ENCODE peak calls at places on chromosomes 11 and 22, in four cellular contexts. T is PC-9, B is PC-3, Y is IMR-90. N is an unnamed sample.

GRCh38 chr11:77249427-77249826 is 52.1 kb downstream of the GDPD4 start:
- DNase-seq in Y (peak; percentile 48), B (peak; percentile 91), T (peak; percentile 46), N (peak; percentile 27)

GRCh38 chr11:27390318-27390958 is 27.4 kb upstream of the CCDC34 start:
- DNase-seq in B (no peak), T (no peak), Y (no peak), N (no peak)

GRCh38 chr22:21766933-21767462 is 31.4 kb upstream of the YPEL1 start:
- DNase-seq in T (no peak), B (no peak), Y (no peak), N (no peak)

GRCh38 chr22:20026204-20026908 is 5.4 kb downstream of the TANGO2 start:
- DNase-seq in T (no peak), B (no peak), Y (no peak), N (no peak)

GRCh38 chr22:30015846-30016245 is 64.4 kb upstream of the HORMAD2 start:
- DNase-seq in B (peak; percentile 35), Y (peak; percentile 95), T (peak; percentile 39), N (no peak)

GRCh38 chr11:76293189-76293631 is 86.9 kb upstream of the WNT11 start:
- DNase-seq in Y (no peak), T (no peak), B (no peak), N (no peak)

GRCh38 chr22:29464581-29464980 is 15.4 kb upstream of the NEFH start:
- DNase-seq in Y (no peak), T (no peak), B (no peak), N (no peak)

GRCh38 chr11:134124660-134125451 is 56.0 kb downstream of the JAM3 start:
- DNase-seq in Y (peak; percentile 66), T (no peak), B (no peak), N (no peak)

GRCh38 chr11:19727246-19727645 is 14.6 kb downstream of the NAV2 start:
- DNase-seq in B (no peak), Y (peak; percentile 80), T (peak; percentile 28), N (no peak)

GRCh38 chr11:114724916-114725524 is 46.7 kb downstream of the NXPE2 start:
- DNase-seq in T (no peak), Y (no peak), B (no peak), N (no peak)

GRCh38 chr11:8605956-8606355 is 11.9 kb upstream of the STK33 start:
- DNase-seq in Y (peak; percentile 16), B (no peak), T (no peak), N (no peak)

GRCh38 chr11:8604078-8604723 is 10.2 kb upstream of the STK33 start:
- DNase-seq in B (peak; percentile 96), T (peak; percentile 92), Y (peak; percentile 100), N (peak; percentile 63)

GRCh38 chr11:8597182-8597581 is 3.2 kb upstream of the STK33 start:
- DNase-seq in B (peak; percentile 37), T (peak; percentile 57), Y (peak; percentile 70), N (no peak)

GRCh38 chr11:8603696-8604077 is 9.7 kb upstream of the STK33 start:
- DNase-seq in T (no peak), Y (no peak), B (no peak), N (no peak)

GRCh38 chr11:8601376-8602133 is 7.5 kb upstream of the STK33 start:
- DNase-seq in T (no peak), Y (no peak), B (no peak), N (no peak)
- H2AFZ ChIP-seq in T (no peak overlapping the region), Y (peak overlapping the region; percentile 47), B (no peak overlapping the region), N (no peak overlapping the region)

DNA sequence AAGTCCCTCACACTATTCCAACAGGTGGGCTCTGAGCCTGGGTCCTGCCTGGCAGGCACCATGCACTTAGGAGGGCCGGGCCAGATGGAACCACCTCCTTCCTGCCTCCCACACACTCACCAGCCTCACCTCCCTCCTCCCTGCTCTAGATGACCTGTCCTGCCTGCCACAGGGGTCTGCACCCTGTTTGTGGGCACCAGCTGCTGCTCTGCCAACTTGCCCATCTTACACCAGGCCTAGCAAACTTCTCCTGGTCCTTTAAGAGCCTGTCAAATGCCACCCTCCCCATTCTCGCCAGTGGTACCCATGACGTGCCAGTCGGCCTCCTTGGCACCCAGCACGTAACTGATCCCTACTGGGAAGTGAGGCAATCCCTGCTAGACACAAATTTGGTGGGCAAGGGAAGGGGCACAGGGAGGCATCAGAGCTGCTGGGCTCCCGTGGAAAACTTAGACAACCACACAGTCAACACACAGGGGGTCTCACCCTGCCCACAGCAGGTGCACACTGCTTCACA is 3.1 kb downstream of the MOB2 start:
- DNase-seq in Y (no peak), T (no peak), B (no peak), N (no peak)
- H3K27ac ChIP-seq in Y (no peak overlapping the region), T (no peak overlapping the region), B (no peak overlapping the region), N (no peak overlapping the region)

GRCh38 chr11:63876616-63877015 is 37.7 kb downstream of the MARK2 start:
- DNase-seq in T (no peak), B (no peak), Y (no peak), N (no peak)
- H2AFZ ChIP-seq in T (no peak overlapping the region), B (no peak overlapping the region), Y (no peak overlapping the region), N (no peak overlapping the region)

GRCh38 chr22:49328076-49328475 is 499.6 kb downstream of the BRD1 start:
- DNase-seq in B (no peak), T (no peak), Y (no peak), N (no peak)

GRCh38 chr22:49326558-49326957 is 501.1 kb downstream of the BRD1 start:
- DNase-seq in Y (no peak), T (no peak), B (no peak), N (no peak)

GRCh38 chr22:49325531-49326395 is 501.9 kb downstream of the BRD1 start:
- DNase-seq in B (no peak), Y (no peak), T (no peak), N (no peak)

GRCh38 chr22:49328630-49329405 is 498.9 kb downstream of the BRD1 start:
- DNase-seq in Y (no peak), B (no peak), T (no peak), N (no peak)

DNA sequence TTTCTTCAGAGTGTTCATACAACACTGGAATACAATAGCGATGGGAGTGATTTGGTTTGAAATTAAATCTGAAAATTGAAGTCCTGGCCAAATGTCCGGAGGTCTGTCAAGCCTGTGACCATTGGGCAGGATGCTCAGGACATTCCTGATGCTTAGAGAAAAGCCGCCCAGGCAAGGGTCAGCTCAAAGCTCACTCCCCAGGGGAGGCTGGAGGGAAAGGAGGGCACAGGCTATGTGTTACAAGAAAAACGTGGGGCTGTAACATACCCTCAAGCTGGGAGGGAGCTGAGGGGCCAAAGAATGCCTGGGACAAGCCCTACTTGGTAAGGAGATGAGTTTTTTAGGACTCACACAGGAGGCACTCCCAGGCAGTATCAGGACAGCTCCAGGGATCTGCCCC is 500.3 kb downstream of the BRD1 start:
- DNase-seq in B (no peak), Y (no peak), T (no peak), N (no peak)
- H3K27ac ChIP-seq in B (no peak overlapping the region), Y (no peak overlapping the region), T (no peak overlapping the region), N (no peak overlapping the region)

GRCh38 chr22:26848244-26848920 is 191.0 kb downstream of the MIAT start:
- DNase-seq in Y (no peak), T (no peak), B (no peak), N (no peak)
- H2AFZ ChIP-seq in Y (no peak overlapping the region), T (no peak overlapping the region), B (no peak overlapping the region), N (no peak overlapping the region)

GRCh38 chr11:122153746-122154145 is 37.7 kb upstream of the BLID start:
- DNase-seq in B (no peak), Y (no peak), T (no peak), N (no peak)

GRCh38 chr11:122146475-122146874 is 30.5 kb upstream of the BLID start:
- DNase-seq in T (peak; percentile 77), B (peak; percentile 92), Y (peak; percentile 61), N (peak; percentile 81)

GRCh38 chr11:122149232-122149631 is 33.2 kb upstream of the BLID start:
- DNase-seq in T (no peak), Y (no peak), B (no peak), N (no peak)

GRCh38 chr11:122154227-122154626 is 38.2 kb upstream of the BLID start:
- DNase-seq in T (no peak), Y (no peak), B (no peak), N (no peak)

DNA sequence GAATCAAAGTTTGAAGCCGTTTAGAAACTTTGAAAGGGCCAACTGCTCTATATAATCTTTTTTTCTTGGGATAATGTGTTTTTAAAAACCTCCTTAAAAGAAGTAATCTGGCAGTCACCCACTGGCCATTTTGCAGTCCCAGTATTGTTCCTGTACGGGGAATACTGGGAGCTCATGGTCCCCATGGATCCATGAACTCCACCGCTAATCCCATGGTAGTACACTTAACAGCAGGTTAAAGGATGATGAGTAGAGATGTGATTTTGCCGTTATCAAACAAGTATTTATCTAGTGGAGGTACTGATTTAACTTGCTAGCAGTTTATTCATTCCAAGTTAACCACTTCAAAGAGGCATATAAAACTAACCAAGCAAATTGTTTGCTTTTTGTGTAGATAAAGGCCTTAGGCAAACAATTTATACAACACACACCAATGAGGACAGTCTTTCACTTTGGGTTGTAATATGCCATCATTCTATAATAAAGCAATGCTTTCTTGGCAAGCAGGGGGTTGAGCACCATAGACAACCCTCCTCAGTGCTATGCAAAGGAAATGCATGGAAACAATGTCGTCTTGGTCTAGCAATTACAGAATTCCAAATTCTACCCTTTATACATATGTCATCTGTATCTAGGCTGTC is 34.6 kb upstream of the BLID start:
- DNase-seq in B (peak; percentile 83), T (peak; percentile 74), Y (no peak), N (no peak)
- H3K27ac ChIP-seq in B (peak overlapping the region; percentile 99), T (no peak overlapping the region), Y (peak overlapping the region; percentile 82), N (peak overlapping the region; percentile 95)

DNA sequence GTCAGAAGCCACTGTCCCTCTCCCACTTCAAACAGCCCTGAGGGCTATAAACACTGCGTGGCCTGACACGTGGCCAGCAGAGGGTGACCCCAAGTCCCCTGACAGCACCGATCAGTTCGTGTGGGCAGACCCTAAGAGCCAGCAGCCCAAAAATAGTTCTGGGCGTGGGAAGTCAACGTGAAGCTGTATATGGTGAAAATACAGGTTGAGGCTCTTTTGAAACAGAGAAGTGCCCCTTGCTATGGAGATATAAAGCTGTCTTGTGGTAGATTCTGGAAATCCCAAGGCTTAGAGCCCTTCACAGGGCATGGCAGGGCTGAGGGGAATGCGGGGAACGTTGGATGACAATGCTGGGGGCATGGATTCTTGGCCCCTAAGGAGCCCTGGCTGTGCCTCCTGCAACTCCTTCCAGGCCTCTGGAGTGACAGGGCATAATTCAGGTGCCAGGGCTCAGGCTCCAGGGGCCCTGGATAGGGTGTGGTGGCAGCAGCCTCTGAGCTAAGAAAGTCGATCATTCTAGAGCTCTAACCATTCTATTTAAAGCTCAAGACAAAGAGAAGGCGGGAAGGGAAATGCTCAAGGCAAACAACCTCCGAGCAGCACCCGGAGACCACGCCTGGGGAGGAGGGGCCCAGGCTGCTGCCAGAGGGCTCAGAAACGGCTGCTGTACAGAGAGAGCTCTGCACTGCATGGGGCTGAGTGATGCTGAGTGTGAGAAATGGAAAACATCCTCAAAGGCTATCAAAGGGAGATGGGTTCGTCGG is 60.4 kb upstream of the CD5 start:
- DNase-seq in Y (no peak), B (peak; percentile 52), T (no peak), N (no peak)
- H2AFZ ChIP-seq in Y (peak overlapping the region; percentile 33), B (peak overlapping the region; percentile 47), T (peak overlapping the region; percentile 17), N (no peak overlapping the region)

DNA sequence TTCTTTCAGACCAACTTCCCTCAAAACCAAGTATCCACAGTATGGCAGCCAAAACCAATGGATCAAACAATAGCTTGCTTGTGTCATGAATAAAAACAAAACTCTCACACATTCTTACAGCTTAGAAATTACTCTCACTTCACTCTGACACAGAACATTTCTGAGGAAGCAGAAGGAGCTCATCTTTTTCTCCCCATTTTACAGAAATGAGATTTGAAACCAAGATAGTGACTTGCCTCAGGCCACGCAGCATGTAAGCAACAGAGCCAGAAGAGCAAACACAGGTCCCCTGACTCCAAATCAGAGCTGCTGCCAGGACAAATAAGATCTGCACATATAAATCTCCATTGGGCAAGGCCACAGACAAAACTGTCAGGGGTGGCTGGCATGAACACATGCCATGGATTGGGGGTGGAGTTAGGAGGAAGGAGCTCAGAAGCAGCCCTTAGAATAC is 64.8 kb downstream of the RAB30 start:
- DNase-seq in T (no peak), B (peak; percentile 77), Y (no peak), N (no peak)
- H3K27ac ChIP-seq in T (no peak overlapping the region), B (no peak overlapping the region), Y (no peak overlapping the region), N (no peak overlapping the region)

N was measured in HCT116.